ENCODE peak calls at places on chromosomes 7 and 10, in four cellular contexts. G is GF-D8; B is stimulated activated naive CD4-positive, alpha-beta T cell treated with Interleukin-2 at 50 U/mL for 16 hours; O is left ventricle myocardium inferior. Y is an unnamed sample.

GRCh38 chr7:13117103-13117502 is 429.7 kb downstream of the ARL4A start:
- DNase-seq in G (no peak), B (no peak), O (no peak), Y (peak; percentile 12)

GRCh38 chr7:121271098-121271497 is 57.7 kb upstream of the WNT16 start:
- DNase-seq in G (no peak), B (no peak), O (no peak), Y (no peak)

GRCh38 chr7:89311886-89312285 is 516.3 kb upstream of the TEX47 start:
- DNase-seq in G (no peak), B (no peak), O (no peak), Y (no peak)

GRCh38 chr10:123831259-123831658 is 60.3 kb downstream of the CPXM2 start:
- DNase-seq in G (no peak), B (no peak), O (no peak), Y (no peak)

GRCh38 chr7:142933092-142933475 is 462 bp downstream of the TRPV5 start:
- DNase-seq in G (no peak), B (no peak), O (no peak), Y (no peak)

GRCh38 chr10:51861731-51862130 is 162.3 kb upstream of the CSTF2T start:
- DNase-seq in G (no peak), B (no peak), O (no peak), Y (no peak)

GRCh38 chr10:89683911-89684310 is 17.5 kb upstream of the KIF20B start:
- DNase-seq in G (no peak), B (no peak), O (no peak), Y (no peak)

GRCh38 chr7:90119178-90119971 is 34.9 kb upstream of the STEAP1 start:
- DNase-seq in G (no peak), B (peak; percentile 25), O (peak; percentile 61), Y (no peak)

GRCh38 chr7:148715027-148715426 is 16.3 kb downstream of the CUL1 start:
- DNase-seq in G (no peak), B (no peak), O (no peak), Y (no peak)

GRCh38 chr10:116470071-116470470 is 42.4 kb downstream of the PNLIPRP3 start:
- DNase-seq in G (no peak), B (no peak), O (no peak), Y (peak; percentile 0)

GRCh38 chr7:41255716-41256115 is 447.2 kb downstream of the INHBA start:
- DNase-seq in G (no peak), B (no peak), O (no peak), Y (no peak)